ENCODE peak calls at places on chromosomes 12 and 14, in eight cellular contexts. P is NCI-H2029 treated with DMSO at 0.1 percent for 48 hours, Z is stromal cell of bone marrow, D is epithelial cell of esophagus, Y is NCI-H187, E is choroid plexus epithelial cell, T is kidney tubule cell, U is kidney epithelial cell. G is an unnamed sample.

GRCh38 chr14:101022916-101023435 is 119.5 kb upstream of the RTL1 start:
- DNase-seq in U (no peak), Z (no peak), Y (no peak), D (no peak), E (no peak), T (no peak), P (no peak), G (no peak)

GRCh38 chr12:108884116-108885012 is 4.5 kb downstream of the DAO start:
- DNase-seq in Y (peak), U (no peak), P (peak), D (peak), E (peak), Z (peak), T (peak), G (no peak)

GRCh38 chr14:102212845-102213244 is 73.1 kb downstream of the WDR20 start:
- DNase-seq in Y (no peak), T (no peak), Z (no peak), U (no peak), E (no peak), D (no peak), P (no peak), G (no peak)

GRCh38 chr14:102951034-102951433 is 28.6 kb downstream of the AMN start:
- DNase-seq in Z (no peak), D (no peak), T (no peak), E (peak), U (no peak), Y (no peak), P (no peak), G (no peak)

GRCh38 chr12:71589478-71589881 is 74.2 kb downstream of the ZFC3H1 start:
- DNase-seq in E (peak), U (no peak), P (no peak), Z (peak), T (peak), D (peak), Y (no peak), G (no peak)

GRCh38 chr12:99910342-99910741 is 74.4 kb downstream of the ANKS1B start:
- DNase-seq in P (no peak), D (no peak), Y (no peak), Z (no peak), U (no peak), T (no peak), E (no peak), G (no peak)

GRCh38 chr12:1870086-1870485 is 48.4 kb downstream of the CACNA2D4 start:
- DNase-seq in P (no peak), Z (no peak), D (no peak), Y (no peak), U (no peak), T (no peak), E (no peak), G (no peak)

GRCh38 chr12:104064842-104065441 is 611 bp downstream of the HCFC2 start:
- DNase-seq in D (peak), Y (no peak), Z (no peak), T (peak), E (peak), U (no peak), P (no peak), G (no peak)

GRCh38 chr12:2833810-2834209 is 1.0 kb downstream of the NRIP2 start:
- DNase-seq in E (no peak), Y (no peak), U (no peak), D (no peak), T (no peak), Z (no peak), P (no peak), G (no peak)

GRCh38 chr14:70660967-70661871 is 19.5 kb downstream of the TTC9 start:
- DNase-seq in Z (no peak), P (no peak), D (peak), E (no peak), U (no peak), Y (no peak), T (no peak), G (no peak)

GRCh38 chr12:46084666-46085631 is 94.6 kb upstream of the SCAF11 start:
- DNase-seq in U (no peak), E (no peak), T (peak), D (peak), Z (no peak), Y (no peak), P (no peak), G (no peak)

GRCh38 chr12:90100619-90101018 is 392.0 kb upstream of the ATP2B1 start:
- DNase-seq in Y (no peak), E (no peak), Z (no peak), D (peak), U (no peak), T (no peak), P (no peak), G (no peak)

GRCh38 chr14:75647650-75648049 is 13.0 kb downstream of the ERG28 start:
- DNase-seq in E (peak), Z (no peak), P (no peak), Y (no peak), T (peak), U (no peak), D (no peak), G (no peak)

GRCh38 chr12:49800421-49801140 is 27.6 kb downstream of the NCKAP5L start:
- DNase-seq in U (no peak), Y (no peak), E (no peak), T (no peak), D (no peak), Z (no peak), P (no peak), G (no peak)

GRCh38 chr12:9673404-9674225 is 4.1 kb downstream of the CLEC2D start:
- DNase-seq in U (peak), T (peak), Z (peak), P (no peak), E (peak), D (peak), Y (no peak), G (peak)

GRCh38 chr14:96895658-96896271 is 98.6 kb downstream of the VRK1 start:
- DNase-seq in D (no peak), U (no peak), Y (no peak), Z (no peak), T (no peak), E (no peak), P (no peak), G (no peak)

GRCh38 chr14:23360496-23360895 is 4.5 kb downstream of the EFS start:
- DNase-seq in E (no peak), U (no peak), Y (no peak), T (no peak), P (no peak), Z (no peak), D (no peak), G (no peak)

GRCh38 chr12:64801381-64801780 is 23.1 kb upstream of the TBC1D30 start:
- DNase-seq in Z (no peak), Y (no peak), E (no peak), U (no peak), D (no peak), P (no peak), T (no peak), G (no peak)

GRCh38 chr12:93736640-93737178 is 59.5 kb downstream of the CRADD start:
- DNase-seq in E (no peak), Z (no peak), P (no peak), T (peak), U (no peak), Y (no peak), D (no peak), G (no peak)

GRCh38 chr14:29858299-29858698 is 69.3 kb downstream of the PRKD1 start:
- DNase-seq in Z (no peak), D (no peak), U (no peak), T (no peak), P (no peak), E (peak), Y (no peak), G (no peak)

GRCh38 chr12:117774986-117775775 is 193.6 kb downstream of the KSR2 start:
- DNase-seq in Z (no peak), T (no peak), Y (no peak), P (peak), E (no peak), U (no peak), D (no peak), G (no peak)

GRCh38 chr12:51512438-51512837 is 78.6 kb upstream of the SCN8A start:
- DNase-seq in P (no peak), Z (no peak), D (no peak), U (no peak), Y (no peak), E (no peak), T (no peak), G (no peak)

GRCh38 chr12:12505544-12506501 is 56.8 kb downstream of the DUSP16 start:
- DNase-seq in E (peak), D (no peak), U (peak), T (peak), Z (peak), P (no peak), Y (no peak), G (peak)

GRCh38 chr12:33588082-33588712 is 148.6 kb upstream of the SYT10 start:
- DNase-seq in T (peak), E (peak), U (no peak), P (no peak), Y (no peak), D (peak), Z (peak), G (peak)

GRCh38 chr14:75439989-75440388 is 12.2 kb downstream of the JDP2 start:
- DNase-seq in U (no peak), E (no peak), P (no peak), D (no peak), Y (no peak), T (no peak), Z (no peak), G (no peak)

GRCh38 chr14:71139058-71139946 is 232.0 kb downstream of the PCNX1 start:
- DNase-seq in Z (no peak), T (peak), D (peak), P (no peak), Y (peak), E (peak), U (no peak), G (no peak)

GRCh38 chr12:64825143-64826011 is 930 bp downstream of the TBC1D30 start:
- DNase-seq in Y (peak), T (no peak), Z (no peak), D (no peak), U (no peak), E (no peak), P (peak), G (no peak)

GRCh38 chr12:104610513-104611235 is 153.9 kb downstream of the CHST11 start:
- DNase-seq in P (no peak), U (no peak), Z (no peak), T (no peak), D (no peak), Y (no peak), E (no peak), G (no peak)

GRCh38 chr12:8089718-8090117 is 7.6 kb downstream of the NECAP1 start:
- DNase-seq in D (no peak), U (no peak), T (no peak), Z (no peak), E (no peak), P (no peak), Y (no peak), G (no peak)

GRCh38 chr12:16618256-16618655 is 12.3 kb upstream of the LMO3 start:
- DNase-seq in P (no peak), E (no peak), Y (no peak), U (no peak), Z (no peak), T (no peak), D (no peak), G (no peak)

GRCh38 chr12:41188841-41189394 is 798 bp downstream of the PDZRN4 start:
- DNase-seq in U (no peak), Y (no peak), Z (no peak), D (no peak), T (no peak), E (no peak), P (no peak), G (no peak)

GRCh38 chr12:8031872-8032241 is 659 bp upstream of the FOXJ2 start:
- DNase-seq in Z (no peak), T (no peak), E (no peak), D (no peak), U (no peak), P (no peak), Y (no peak), G (no peak)

GRCh38 chr14:94342334-94342934 is 19.3 kb upstream of the SERPINA6 start:
- DNase-seq in Y (no peak), D (peak), E (peak), U (peak), T (peak), Z (peak), P (peak), G (peak)

GRCh38 chr12:51905507-51906438 is 1.5 kb upstream of the ACVRL1 start:
- DNase-seq in E (peak), T (no peak), D (no peak), U (no peak), Z (no peak), Y (no peak), P (no peak), G (no peak)

GRCh38 chr14:100807496-100807895 is 18.4 kb upstream of the MEG3 start:
- DNase-seq in E (no peak), Y (no peak), T (no peak), P (no peak), U (no peak), D (no peak), Z (no peak), G (no peak)

GRCh38 chr14:50800032-50800431 is 30.9 kb downstream of the NIN start:
- DNase-seq in U (no peak), Y (no peak), D (peak), P (no peak), Z (no peak), T (no peak), E (no peak), G (no peak)

GRCh38 chr14:64704145-64704742 is at the start of gene PLEKHG3:
- DNase-seq in U (no peak), D (peak), P (no peak), Z (no peak), E (peak), T (peak), Y (peak), G (no peak)

GRCh38 chr14:91284791-91285548 is 40.5 kb upstream of the GPR68 start:
- DNase-seq in U (no peak), D (no peak), E (no peak), T (no peak), P (no peak), Y (no peak), Z (no peak), G (no peak)

G was measured in epithelial cell of proximal tubule.